ENCODE peak calls at places on chromosomes 13 and 19, in ten cellular contexts. One of them, this sample, is unnamed.

GRCh38 chr19:30387311-30388115 is 15.3 kb downstream of the ZNF536 start:
- DNase-seq in cardiac muscle cell: peak
- DNase-seq in epithelial cell of esophagus: no peak
- DNase-seq in astrocyte of the spinal cord: no peak
- DNase-seq in H9: no peak
- DNase-seq in Panc1: no peak
- DNase-seq in GM10248: no peak
- DNase-seq in fibroblast of lung: no peak
- DNase-seq in CD8-positive, alpha-beta T cell: no peak
- DNase-seq in DND-41: no peak
- DNase-seq in this sample: no peak

GRCh38 chr13:100976993-100977392 is 302.4 kb upstream of the TMTC4 start:
- DNase-seq in cardiac muscle cell: no peak
- DNase-seq in H9: no peak
- DNase-seq in GM10248: no peak
- DNase-seq in fibroblast of lung: peak
- DNase-seq in CD8-positive, alpha-beta T cell: no peak
- DNase-seq in astrocyte of the spinal cord: no peak
- DNase-seq in Panc1: no peak
- DNase-seq in epithelial cell of esophagus: no peak
- DNase-seq in DND-41: no peak
- DNase-seq in this sample: no peak

GRCh38 chr13:75073791-75074190 is 408.2 kb downstream of the TBC1D4 start:
- DNase-seq in Panc1: no peak
- DNase-seq in astrocyte of the spinal cord: no peak
- DNase-seq in fibroblast of lung: no peak
- DNase-seq in CD8-positive, alpha-beta T cell: no peak
- DNase-seq in cardiac muscle cell: no peak
- DNase-seq in DND-41: no peak
- DNase-seq in GM10248: no peak
- DNase-seq in epithelial cell of esophagus: no peak
- DNase-seq in H9: no peak
- DNase-seq in this sample: no peak

GRCh38 chr19:52191374-52191773 is 1.5 kb downstream of the PPP2R1A start:
- DNase-seq in cardiac muscle cell: no peak
- DNase-seq in H9: no peak
- DNase-seq in astrocyte of the spinal cord: no peak
- DNase-seq in Panc1: no peak
- DNase-seq in fibroblast of lung: no peak
- DNase-seq in GM10248: no peak
- DNase-seq in epithelial cell of esophagus: no peak
- DNase-seq in DND-41: no peak
- DNase-seq in CD8-positive, alpha-beta T cell: no peak
- DNase-seq in this sample: no peak

GRCh38 chr13:27969073-27969865 is at the start of gene CDX2:
- DNase-seq in cardiac muscle cell: no peak
- DNase-seq in epithelial cell of esophagus: no peak
- DNase-seq in fibroblast of lung: no peak
- DNase-seq in CD8-positive, alpha-beta T cell: no peak
- DNase-seq in astrocyte of the spinal cord: no peak
- DNase-seq in GM10248: no peak
- DNase-seq in DND-41: no peak
- DNase-seq in H9: peak
- DNase-seq in Panc1: no peak
- DNase-seq in this sample: peak

GRCh38 chr19:36420961-36421748 is 2.7 kb upstream of the ZFP82 start:
- DNase-seq in GM10248: no peak
- DNase-seq in Panc1: no peak
- DNase-seq in fibroblast of lung: peak
- DNase-seq in H9: peak
- DNase-seq in astrocyte of the spinal cord: peak
- DNase-seq in epithelial cell of esophagus: peak
- DNase-seq in cardiac muscle cell: peak
- DNase-seq in CD8-positive, alpha-beta T cell: no peak
- DNase-seq in DND-41: no peak
- DNase-seq in this sample: peak

GRCh38 chr19:54560881-54561385 is 12.7 kb upstream of the LILRA2 start:
- DNase-seq in fibroblast of lung: no peak
- DNase-seq in DND-41: no peak
- DNase-seq in GM10248: no peak
- DNase-seq in cardiac muscle cell: no peak
- DNase-seq in CD8-positive, alpha-beta T cell: no peak
- DNase-seq in astrocyte of the spinal cord: no peak
- DNase-seq in Panc1: peak
- DNase-seq in epithelial cell of esophagus: no peak
- DNase-seq in H9: no peak
- DNase-seq in this sample: no peak

GRCh38 chr19:36008336-36008978 is at the start of gene SYNE4:
- DNase-seq in Panc1: no peak
- DNase-seq in epithelial cell of esophagus: peak
- DNase-seq in DND-41: no peak
- DNase-seq in H9: peak
- DNase-seq in CD8-positive, alpha-beta T cell: no peak
- DNase-seq in GM10248: no peak
- DNase-seq in astrocyte of the spinal cord: no peak
- DNase-seq in cardiac muscle cell: peak
- DNase-seq in fibroblast of lung: no peak
- DNase-seq in this sample: peak

GRCh38 chr19:18428837-18429674 is 8.9 kb downstream of the ISYNA1 start:
- DNase-seq in DND-41: peak
- DNase-seq in H9: peak
- DNase-seq in astrocyte of the spinal cord: peak
- DNase-seq in cardiac muscle cell: peak
- DNase-seq in GM10248: peak
- DNase-seq in epithelial cell of esophagus: peak
- DNase-seq in fibroblast of lung: peak
- DNase-seq in CD8-positive, alpha-beta T cell: peak
- DNase-seq in Panc1: no peak
- DNase-seq in this sample: peak

GRCh38 chr19:45913874-45914830 is at the start of gene NANOS2:
- DNase-seq in CD8-positive, alpha-beta T cell: no peak
- DNase-seq in Panc1: no peak
- DNase-seq in GM10248: no peak
- DNase-seq in cardiac muscle cell: peak
- DNase-seq in fibroblast of lung: no peak
- DNase-seq in astrocyte of the spinal cord: no peak
- DNase-seq in H9: peak
- DNase-seq in DND-41: no peak
- DNase-seq in epithelial cell of esophagus: no peak
- DNase-seq in this sample: peak

GRCh38 chr19:47226426-47227346 is 4.3 kb downstream of the BBC3 start:
- DNase-seq in epithelial cell of esophagus: peak
- DNase-seq in astrocyte of the spinal cord: peak
- DNase-seq in fibroblast of lung: peak
- DNase-seq in GM10248: peak
- DNase-seq in H9: peak
- DNase-seq in CD8-positive, alpha-beta T cell: no peak
- DNase-seq in Panc1: no peak
- DNase-seq in DND-41: peak
- DNase-seq in cardiac muscle cell: peak
- DNase-seq in this sample: peak

GRCh38 chr13:51734786-51735185 is 69.2 kb downstream of the DHRS12 start:
- DNase-seq in DND-41: no peak
- DNase-seq in H9: no peak
- DNase-seq in fibroblast of lung: peak
- DNase-seq in astrocyte of the spinal cord: peak
- DNase-seq in Panc1: no peak
- DNase-seq in GM10248: no peak
- DNase-seq in epithelial cell of esophagus: no peak
- DNase-seq in CD8-positive, alpha-beta T cell: no peak
- DNase-seq in cardiac muscle cell: no peak
- DNase-seq in this sample: no peak

GRCh38 chr13:110380359-110381028 is 73.4 kb downstream of the COL4A2 start:
- DNase-seq in fibroblast of lung: peak
- DNase-seq in epithelial cell of esophagus: peak
- DNase-seq in astrocyte of the spinal cord: peak
- DNase-seq in H9: no peak
- DNase-seq in DND-41: no peak
- DNase-seq in GM10248: no peak
- DNase-seq in Panc1: no peak
- DNase-seq in CD8-positive, alpha-beta T cell: no peak
- DNase-seq in cardiac muscle cell: no peak
- DNase-seq in this sample: no peak

GRCh38 chr13:26253262-26253786 is 605 bp upstream of the CDK8 start:
- DNase-seq in Panc1: no peak
- DNase-seq in astrocyte of the spinal cord: no peak
- DNase-seq in cardiac muscle cell: no peak
- DNase-seq in CD8-positive, alpha-beta T cell: no peak
- DNase-seq in DND-41: no peak
- DNase-seq in H9: no peak
- DNase-seq in GM10248: no peak
- DNase-seq in fibroblast of lung: no peak
- DNase-seq in epithelial cell of esophagus: no peak
- DNase-seq in this sample: no peak

GRCh38 chr19:46009530-46010510 is 13.0 kb downstream of the PGLYRP1 start:
- DNase-seq in epithelial cell of esophagus: peak
- DNase-seq in cardiac muscle cell: peak
- DNase-seq in CD8-positive, alpha-beta T cell: peak
- DNase-seq in Panc1: no peak
- DNase-seq in GM10248: peak
- DNase-seq in DND-41: peak
- DNase-seq in astrocyte of the spinal cord: peak
- DNase-seq in fibroblast of lung: peak
- DNase-seq in H9: peak
- DNase-seq in this sample: peak

GRCh38 chr13:21218351-21219043 is 42.0 kb downstream of the MRPL57 start:
- DNase-seq in GM10248: peak
- DNase-seq in epithelial cell of esophagus: no peak
- DNase-seq in CD8-positive, alpha-beta T cell: no peak
- DNase-seq in Panc1: no peak
- DNase-seq in cardiac muscle cell: no peak
- DNase-seq in astrocyte of the spinal cord: no peak
- DNase-seq in DND-41: peak
- DNase-seq in fibroblast of lung: no peak
- DNase-seq in H9: no peak
- DNase-seq in this sample: no peak

GRCh38 chr13:99972190-99972731 is 694 bp upstream of the ZIC5 start:
- DNase-seq in epithelial cell of esophagus: no peak
- DNase-seq in astrocyte of the spinal cord: no peak
- DNase-seq in CD8-positive, alpha-beta T cell: no peak
- DNase-seq in cardiac muscle cell: peak
- DNase-seq in H9: peak
- DNase-seq in Panc1: no peak
- DNase-seq in GM10248: no peak
- DNase-seq in fibroblast of lung: no peak
- DNase-seq in DND-41: no peak
- DNase-seq in this sample: peak

GRCh38 chr13:102724923-102725322 is 30.1 kb upstream of the METTL21C start:
- DNase-seq in DND-41: no peak
- DNase-seq in Panc1: no peak
- DNase-seq in H9: no peak
- DNase-seq in cardiac muscle cell: peak
- DNase-seq in GM10248: no peak
- DNase-seq in CD8-positive, alpha-beta T cell: no peak
- DNase-seq in fibroblast of lung: peak
- DNase-seq in astrocyte of the spinal cord: peak
- DNase-seq in epithelial cell of esophagus: peak
- DNase-seq in this sample: no peak
- TF ChIP-seq CTCF in DND-41: peak
- TF ChIP-seq CTCF in Panc1: peak
- TF ChIP-seq CTCF in H9: no peak
- TF ChIP-seq CTCF in cardiac muscle cell: peak
- TF ChIP-seq CTCF in GM10248: peak
- TF ChIP-seq CTCF in CD8-positive, alpha-beta T cell: no peak
- TF ChIP-seq CTCF in fibroblast of lung: peak
- TF ChIP-seq CTCF in astrocyte of the spinal cord: peak
- TF ChIP-seq CTCF in epithelial cell of esophagus: peak
- TF ChIP-seq CTCF in this sample: peak

GRCh38 chr19:14091086-14091884 is 734 bp upstream of the SAMD1 start:
- DNase-seq in CD8-positive, alpha-beta T cell: peak
- DNase-seq in Panc1: no peak
- DNase-seq in cardiac muscle cell: no peak
- DNase-seq in DND-41: peak
- DNase-seq in astrocyte of the spinal cord: peak
- DNase-seq in epithelial cell of esophagus: peak
- DNase-seq in GM10248: peak
- DNase-seq in fibroblast of lung: peak
- DNase-seq in H9: no peak
- DNase-seq in this sample: peak
- TF ChIP-seq CTCF in CD8-positive, alpha-beta T cell: peak
- TF ChIP-seq CTCF in Panc1: peak
- TF ChIP-seq CTCF in cardiac muscle cell: peak
- TF ChIP-seq CTCF in DND-41: no peak
- TF ChIP-seq CTCF in astrocyte of the spinal cord: peak
- TF ChIP-seq CTCF in epithelial cell of esophagus: no peak
- TF ChIP-seq CTCF in GM10248: peak
- TF ChIP-seq CTCF in fibroblast of lung: peak
- TF ChIP-seq CTCF in H9: peak
- TF ChIP-seq CTCF in this sample: peak

DNA sequence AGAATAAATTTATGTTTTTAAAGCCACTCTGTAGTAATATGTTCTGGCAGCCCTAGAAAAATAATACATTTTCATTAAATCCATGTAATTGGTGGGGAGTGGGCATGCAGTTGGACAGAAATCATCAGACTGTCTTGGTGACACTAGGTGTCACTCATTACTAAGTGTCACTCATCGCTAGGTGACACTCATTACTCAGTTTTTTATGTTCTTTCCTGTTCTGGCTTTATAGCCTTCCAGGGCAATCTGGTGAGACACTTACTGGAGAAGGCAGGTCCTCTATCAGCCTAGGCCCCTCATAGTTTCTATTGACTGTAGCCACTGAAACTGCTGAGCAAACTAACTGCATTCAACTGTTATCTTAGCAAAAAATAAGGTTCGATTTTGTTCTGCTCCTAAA is 542.1 kb downstream of the SLITRK1 start:
- DNase-seq in epithelial cell of esophagus: no peak
- DNase-seq in Panc1: no peak
- DNase-seq in H9: no peak
- DNase-seq in fibroblast of lung: no peak
- DNase-seq in DND-41: no peak
- DNase-seq in astrocyte of the spinal cord: no peak
- DNase-seq in CD8-positive, alpha-beta T cell: no peak
- DNase-seq in GM10248: no peak
- DNase-seq in cardiac muscle cell: no peak
- DNase-seq in this sample: no peak
- TF ChIP-seq CTCF in epithelial cell of esophagus: no peak
- TF ChIP-seq CTCF in Panc1: no peak
- TF ChIP-seq CTCF in H9: no peak
- TF ChIP-seq CTCF in fibroblast of lung: no peak
- TF ChIP-seq CTCF in DND-41: peak
- TF ChIP-seq CTCF in astrocyte of the spinal cord: no peak
- TF ChIP-seq CTCF in CD8-positive, alpha-beta T cell: no peak
- TF ChIP-seq CTCF in GM10248: no peak
- TF ChIP-seq CTCF in cardiac muscle cell: no peak
- TF ChIP-seq CTCF in this sample: no peak

DNA sequence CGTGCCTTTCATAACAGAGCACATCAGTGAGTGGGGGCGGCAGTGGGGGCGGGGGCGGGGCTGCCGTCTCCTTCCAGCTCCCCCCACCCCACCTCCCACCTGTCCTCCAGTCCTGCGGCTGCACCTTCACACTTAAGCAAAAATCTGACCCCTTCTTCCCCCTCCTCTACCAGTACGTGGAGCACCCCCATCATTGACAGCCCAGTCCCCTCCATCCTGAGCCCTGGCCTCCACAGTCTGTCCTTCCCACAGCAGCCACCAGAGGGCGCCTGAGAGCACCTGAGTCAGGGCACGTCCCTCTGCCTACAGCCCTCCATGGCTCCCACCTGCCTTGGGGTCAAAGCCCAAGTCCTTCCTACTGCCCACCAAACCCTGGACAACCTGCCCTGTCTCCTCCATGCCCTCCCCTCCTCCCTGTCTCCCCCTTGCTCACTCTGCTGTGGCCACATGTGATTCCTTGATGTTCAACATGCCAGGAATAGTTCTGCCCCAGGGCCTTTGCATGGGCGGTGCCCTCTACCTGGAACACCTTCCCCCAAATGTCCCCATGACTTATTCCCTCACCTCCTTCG is 4.0 kb downstream of the EBI3 start:
- DNase-seq in astrocyte of the spinal cord: no peak
- DNase-seq in epithelial cell of esophagus: peak
- DNase-seq in DND-41: peak
- DNase-seq in CD8-positive, alpha-beta T cell: peak
- DNase-seq in Panc1: peak
- DNase-seq in cardiac muscle cell: peak
- DNase-seq in fibroblast of lung: no peak
- DNase-seq in GM10248: peak
- DNase-seq in H9: peak
- DNase-seq in this sample: peak
- TF ChIP-seq CTCF in astrocyte of the spinal cord: peak
- TF ChIP-seq CTCF in epithelial cell of esophagus: peak
- TF ChIP-seq CTCF in DND-41: peak
- TF ChIP-seq CTCF in CD8-positive, alpha-beta T cell: peak
- TF ChIP-seq CTCF in Panc1: peak
- TF ChIP-seq CTCF in cardiac muscle cell: peak
- TF ChIP-seq CTCF in fibroblast of lung: peak
- TF ChIP-seq CTCF in GM10248: peak
- TF ChIP-seq CTCF in H9: peak
- TF ChIP-seq CTCF in this sample: peak